ENCODE peak calls at places on chromosomes 3 and 15, in four cellular contexts. T, H, Z and B are unnamed samples.

GRCh38 chr3:65793495-65794200 is 245.1 kb downstream of the MAGI1 start:
- DNase-seq in T (no peak), H (no peak), Z (no peak), B (no peak)

GRCh38 chr15:43509002-43509922 is 8.1 kb upstream of the MAP1A start:
- DNase-seq in T (no peak), H (peak; percentile 4), Z (no peak), B (no peak)

GRCh38 chr15:78130466-78131294 is 565 bp downstream of the CIB2 start:
- DNase-seq in T (no peak), H (peak; percentile 71), Z (peak; percentile 63), B (no peak)

GRCh38 chr3:127427169-127427655 is 139.4 kb upstream of the PRR20G start:
- DNase-seq in T (no peak), H (no peak), Z (peak; percentile 42), B (no peak)

GRCh38 chr15:67062365-67062985 is 2.9 kb upstream of the SMAD3 start:
- DNase-seq in T (no peak), H (no peak), Z (no peak), B (no peak)

GRCh38 chr15:31352911-31353811 is 26.5 kb downstream of the KLF13 start:
- DNase-seq in T (no peak), H (peak; percentile 72), Z (peak; percentile 89), B (no peak)

GRCh38 chr3:41673643-41674042 is 288.3 kb downstream of the ULK4 start:
- DNase-seq in T (no peak), H (no peak), Z (no peak), B (no peak)

GRCh38 chr15:90765966-90766365 is 48.8 kb downstream of the BLM start:
- DNase-seq in T (no peak), H (no peak), Z (no peak), B (no peak)

GRCh38 chr3:70763894-70764293 is 451.5 kb upstream of the MDFIC2 start:
- DNase-seq in T (no peak), H (no peak), Z (no peak), B (no peak)

GRCh38 chr3:129984124-129984523 is 9.6 kb downstream of the TRH start:
- DNase-seq in T (no peak), H (peak; percentile 43), Z (no peak), B (no peak)

GRCh38 chr3:116444819-116445290 is 432 bp downstream of the LSAMP start:
- DNase-seq in T (no peak), H (peak; percentile 50), Z (no peak), B (no peak)